ENCODE peak calls at places on chromosomes 1 and 21, in seven cellular contexts. U, A, V, I, H, E and K are unnamed samples.
A peak's percentile ranks its signal among the peaks of the same experiment; 100 is the strongest.

GRCh38 chr1:241593186-241593585 is 47.0 kb downstream of the CHML start:
- DNase-seq in U (no peak), A (no peak), V (no peak), I (no peak), H (peak; percentile 3), E (no peak), K (no peak)

GRCh38 chr21:41648591-41649031 is 118.2 kb downstream of the RIPK4 start:
- DNase-seq in U (no peak), A (no peak), V (no peak), I (no peak), H (no peak), E (no peak), K (no peak)

GRCh38 chr1:5424802-5425201 is 567.4 kb downstream of the NPHP4 start:
- DNase-seq in U (no peak), A (no peak), V (no peak), I (peak; percentile 27), H (no peak), E (no peak), K (no peak)

GRCh38 chr1:57678138-57678537 is 254.3 kb upstream of the DAB1 start:
- DNase-seq in U (no peak), A (no peak), V (no peak), I (no peak), H (no peak), E (no peak), K (no peak)

GRCh38 chr1:16122361-16122881 is 33.4 kb downstream of the EPHA2 start:
- DNase-seq in U (no peak), A (no peak), V (no peak), I (no peak), H (no peak), E (no peak), K (no peak)

GRCh38 chr1:195979646-195980045 is 628.6 kb downstream of the KCNT2 start:
- DNase-seq in U (no peak), A (no peak), V (no peak), I (no peak), H (no peak), E (no peak), K (no peak)

GRCh38 chr1:228487336-228488106 is at the start of gene RNF187:
- DNase-seq in U (peak; percentile 88), A (no peak), V (no peak), I (no peak), H (peak; percentile 95), E (peak; percentile 97), K (peak; percentile 88)

GRCh38 chr1:46613661-46614603 is 2.7 kb downstream of the MOB3C start:
- DNase-seq in U (peak; percentile 34), A (no peak), V (peak; percentile 42), I (peak; percentile 65), H (no peak), E (no peak), K (peak; percentile 61)

GRCh38 chr1:245735831-245736530 is 581.2 kb downstream of the KIF26B start:
- DNase-seq in U (no peak), A (no peak), V (no peak), I (no peak), H (no peak), E (no peak), K (no peak)

GRCh38 chr1:12811409-12811784 is 19.8 kb downstream of the PRAMEF11 start:
- DNase-seq in U (no peak), A (no peak), V (no peak), I (no peak), H (no peak), E (no peak), K (no peak)

GRCh38 chr21:31354604-31355443 is 10.8 kb upstream of the TIAM1 start:
- DNase-seq in U (no peak), A (no peak), V (peak; percentile 51), I (no peak), H (no peak), E (no peak), K (no peak)

GRCh38 chr1:244205171-244205570 is 154.1 kb downstream of the ZBTB18 start:
- DNase-seq in U (no peak), A (no peak), V (no peak), I (no peak), H (no peak), E (no peak), K (no peak)

GRCh38 chr21:41817228-41817627 is 50.4 kb upstream of the RIPK4 start:
- DNase-seq in U (peak; percentile 65), A (peak; percentile 44), V (no peak), I (no peak), H (peak; percentile 79), E (peak; percentile 72), K (peak; percentile 73)

GRCh38 chr21:33908760-33909159 is 6.8 kb downstream of the ATP5PO start:
- DNase-seq in U (no peak), A (no peak), V (no peak), I (no peak), H (no peak), E (no peak), K (no peak)

GRCh38 chr1:20900056-20900455 is 112.9 kb upstream of the HP1BP3 start:
- DNase-seq in U (no peak), A (no peak), V (no peak), I (no peak), H (no peak), E (no peak), K (no peak)

GRCh38 chr1:174399211-174399610 is 48.6 kb upstream of the GPR52 start:
- DNase-seq in U (no peak), A (no peak), V (no peak), I (no peak), H (no peak), E (no peak), K (no peak)

GRCh38 chr1:84412316-84412942 is 14.1 kb downstream of the DNASE2B start:
- DNase-seq in U (no peak), A (no peak), V (no peak), I (no peak), H (no peak), E (no peak), K (no peak)

GRCh38 chr1:64042331-64043100 is 160.9 kb upstream of the UBE2U start:
- DNase-seq in U (no peak), A (no peak), V (no peak), I (no peak), H (no peak), E (no peak), K (no peak)

GRCh38 chr1:219092206-219092605 is 81.5 kb upstream of the LYPLAL1 start:
- DNase-seq in U (no peak), A (no peak), V (no peak), I (no peak), H (no peak), E (no peak), K (no peak)

GRCh38 chr1:153404768-153405167 is 11.6 kb upstream of the S100A7A start:
- DNase-seq in U (peak; percentile 48), A (peak; percentile 11), V (no peak), I (peak; percentile 19), H (peak; percentile 77), E (peak; percentile 41), K (peak; percentile 39)

GRCh38 chr1:225875044-225875822 is 6.9 kb downstream of the TMEM63A start:
- DNase-seq in U (no peak), A (no peak), V (no peak), I (no peak), H (no peak), E (no peak), K (no peak)

GRCh38 chr1:234645474-234645953 is 35.5 kb upstream of the IRF2BP2 start:
- DNase-seq in U (no peak), A (no peak), V (no peak), I (no peak), H (no peak), E (no peak), K (no peak)

GRCh38 chr1:234643850-234644134 is 33.8 kb upstream of the IRF2BP2 start:
- DNase-seq in U (no peak), A (no peak), V (no peak), I (no peak), H (no peak), E (no peak), K (no peak)

GRCh38 chr1:234643111-234643849 is 33.3 kb upstream of the IRF2BP2 start:
- DNase-seq in U (no peak), A (peak; percentile 100), V (no peak), I (no peak), H (no peak), E (no peak), K (no peak)

GRCh38 chr1:234645964-234646363 is 36.0 kb upstream of the IRF2BP2 start:
- DNase-seq in U (no peak), A (no peak), V (no peak), I (no peak), H (no peak), E (no peak), K (no peak)

GRCh38 chr1:234644928-234645327 is 35.0 kb upstream of the IRF2BP2 start:
- DNase-seq in U (no peak), A (no peak), V (no peak), I (no peak), H (no peak), E (no peak), K (no peak)
- TF ChIP-seq POLR2AphosphoS5 in U (no peak), A (no peak), V (no peak), I (no peak), H (no peak), E (no peak), K (no peak)

GRCh38 chr1:202155478-202156021 is 4.9 kb downstream of the PTPN7 start:
- DNase-seq in U (no peak), A (no peak), V (no peak), I (no peak), H (peak; percentile 23), E (peak; percentile 85), K (no peak)

GRCh38 chr1:202154148-202154765 is 6.1 kb downstream of the PTPN7 start:
- DNase-seq in U (no peak), A (no peak), V (no peak), I (no peak), H (no peak), E (no peak), K (no peak)

GRCh38 chr1:202154766-202155477 is 5.5 kb downstream of the PTPN7 start:
- DNase-seq in U (no peak), A (peak; percentile 30), V (no peak), I (peak; percentile 39), H (peak; percentile 60), E (peak; percentile 62), K (no peak)

GRCh38 chr1:202157945-202158344 is 2.5 kb downstream of the PTPN7 start:
- DNase-seq in U (no peak), A (no peak), V (no peak), I (no peak), H (no peak), E (no peak), K (no peak)

DNA sequence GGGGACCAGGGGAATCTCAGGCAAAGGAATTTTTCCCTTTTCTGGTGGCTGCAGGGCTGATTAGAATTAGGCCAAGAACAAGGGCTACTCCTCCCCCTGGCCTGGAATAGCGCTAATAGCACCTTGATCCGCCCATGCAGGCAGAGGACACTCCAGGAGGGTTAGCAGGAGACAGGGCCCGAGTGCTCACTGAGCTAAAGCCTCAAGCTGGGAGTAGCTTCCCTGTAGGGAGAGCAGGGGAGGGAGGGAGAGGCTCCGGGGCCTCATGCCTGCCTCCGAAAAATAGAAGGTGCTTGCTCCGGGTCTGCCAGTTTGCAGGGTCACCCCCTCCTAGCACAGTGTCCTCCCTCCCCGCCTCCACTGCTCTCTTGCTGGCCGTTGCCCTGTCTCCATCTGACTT is 3.8 kb downstream of the PTPN7 start:
- DNase-seq in U (no peak), A (no peak), V (no peak), I (no peak), H (no peak), E (no peak), K (no peak)
- TF ChIP-seq TAF1 in U (no peak), A (no peak), V (no peak), I (no peak), H (no peak), E (no peak), K (no peak)

GRCh38 chr1:179016694-179017382 is 8.9 kb upstream of the FAM20B start:
- DNase-seq in U (no peak), A (peak; percentile 89), V (no peak), I (no peak), H (peak; percentile 87), E (peak; percentile 55), K (no peak)
- TF ChIP-seq POLR2AphosphoS5 in U (no peak), A (no peak), V (no peak), I (no peak), H (peak; percentile 74), E (no peak), K (no peak)

GRCh38 chr1:181126871-181127587 is 38.5 kb downstream of the IER5 start:
- DNase-seq in U (no peak), A (peak; percentile 36), V (no peak), I (no peak), H (no peak), E (peak; percentile 38), K (no peak)
- TF ChIP-seq TAF1 in U (no peak), A (no peak), V (no peak), I (no peak), H (no peak), E (no peak), K (no peak)